ENCODE peak calls at places on chromosomes 4 and X, in five cellular contexts. S is H1, H is HepG2, L is GM12878, G is K562. M is an unnamed sample.

GRCh38 chrX:141619336-141619735 is 29.8 kb downstream of the SPANXA2 start:
- DNase-seq in H (no peak), S (no peak), L (no peak), G (no peak), M (no peak)

GRCh38 chr4:146098397-146098796 is 77.1 kb upstream of the LSM6 start:
- DNase-seq in G (no peak), H (no peak), L (peak), S (no peak), M (no peak)

GRCh38 chr4:52848255-52848654 is 13.9 kb upstream of the RASL11B start:
- DNase-seq in H (no peak), L (no peak), G (no peak), S (no peak), M (no peak)

GRCh38 chrX:47297874-47298273 is 65.1 kb downstream of the USP11 start:
- DNase-seq in S (no peak), H (no peak), G (no peak), L (no peak), M (no peak)

GRCh38 chr4:37970702-37971101 is 10.5 kb downstream of the PTTG2 start:
- DNase-seq in G (peak), S (no peak), L (no peak), H (peak), M (peak)

GRCh38 chr4:20538922-20539321 is 161.3 kb upstream of the PACRGL start:
- DNase-seq in S (no peak), G (no peak), H (peak), L (no peak), M (no peak)

GRCh38 chrX:54721424-54721823 is 76.6 kb downstream of the ITIH6 start:
- DNase-seq in L (no peak), H (no peak), G (no peak), S (no peak), M (no peak)

GRCh38 chrX:154380153-154380552 is 1.1 kb downstream of the EMD start:
- DNase-seq in L (no peak), S (no peak), H (no peak), G (no peak), M (no peak)

GRCh38 chr4:173211838-173212237 is 43.2 kb downstream of the GALNT7 start:
- DNase-seq in L (no peak), S (no peak), G (peak), H (no peak), M (no peak)

GRCh38 chr4:77433102-77433733 is 172.4 kb upstream of the CXCL13 start:
- DNase-seq in S (no peak), H (peak), G (peak), L (peak), M (no peak)

GRCh38 chr4:166882221-166882620 is 352.1 kb downstream of the SPOCK3 start:
- DNase-seq in G (no peak), H (no peak), S (no peak), L (no peak), M (no peak)

GRCh38 chr4:182978152-182978827 is 61.1 kb upstream of the DCTD start:
- DNase-seq in G (no peak), L (peak), H (no peak), S (no peak), M (no peak)

GRCh38 chr4:15142201-15142600 is 139.9 kb downstream of the CPEB2 start:
- DNase-seq in S (no peak), L (no peak), H (no peak), G (no peak), M (no peak)

GRCh38 chrX:132774312-132774711 is 184.1 kb downstream of the HS6ST2 start:
- DNase-seq in L (no peak), G (peak), H (no peak), S (no peak), M (no peak)

GRCh38 chr4:2256156-2256731 is 5.7 kb downstream of the MXD4 start:
- DNase-seq in L (no peak), G (no peak), S (peak), H (no peak), M (no peak)

GRCh38 chr4:4990329-4990728 is 28.9 kb downstream of the CYTL1 start:
- DNase-seq in H (no peak), L (no peak), G (no peak), S (no peak), M (no peak)

GRCh38 chr4:137545461-137545861 is 13.2 kb upstream of the PCDH18 start:
- DNase-seq in L (no peak), H (no peak), S (no peak), G (no peak), M (no peak)
- TF ChIP-seq SP1 in L (no peak), H (no peak), S (no peak), G (no peak), M (no peak)

DNA sequence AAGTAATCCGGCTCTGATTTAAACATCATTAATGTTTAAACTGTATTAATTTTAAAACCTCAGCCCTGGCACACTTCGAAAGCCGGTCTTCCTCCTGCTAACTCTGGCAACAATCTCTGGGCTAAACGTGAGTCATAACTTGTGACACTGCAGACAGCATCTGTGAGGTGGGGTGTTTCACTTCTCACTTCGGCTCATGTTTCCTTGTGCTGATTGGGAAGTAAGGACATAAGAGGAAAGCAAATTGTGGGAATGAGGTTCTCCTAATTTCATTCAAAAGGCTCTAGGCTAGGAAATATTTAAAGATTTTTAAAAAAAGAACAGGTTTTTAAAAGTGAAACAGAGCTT is 139.9 kb upstream of the USP9X start:
- DNase-seq in S (no peak), G (peak), L (peak), H (no peak), M (no peak)
- TF ChIP-seq ATF2 in S (no peak), G (no peak), L (peak), H (no peak), M (no peak)

DNA sequence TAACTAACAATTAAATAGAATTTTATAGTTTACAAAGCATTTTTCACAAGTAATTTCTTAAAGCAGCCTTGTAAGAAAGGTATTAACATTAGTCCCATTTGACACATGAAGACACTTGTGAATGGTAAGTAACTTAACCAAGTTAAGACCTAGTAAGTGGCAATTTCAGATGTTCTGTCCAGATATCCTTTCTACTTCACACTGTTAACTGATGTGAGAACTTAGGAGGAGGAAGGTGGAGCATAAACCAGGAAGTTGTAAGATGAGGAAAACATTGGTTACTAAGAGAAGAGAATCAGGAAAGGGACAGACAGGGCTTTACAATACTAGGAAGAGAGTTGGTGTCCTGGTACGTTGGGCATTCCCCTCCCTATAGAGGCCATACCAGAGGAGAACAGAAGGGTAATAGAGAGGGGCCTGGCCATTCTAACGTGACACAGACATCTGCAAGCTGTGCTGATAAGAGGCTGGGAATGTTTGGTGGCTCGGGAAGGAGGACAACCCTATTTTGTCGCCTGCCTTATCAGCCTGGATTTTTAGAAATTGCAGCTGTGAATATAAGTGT is 53.7 kb upstream of the HPRT1 start:
- DNase-seq in S (no peak), L (no peak), G (peak), H (no peak), M (no peak)
- TF ChIP-seq SP1 in S (no peak), L (no peak), G (no peak), H (no peak), M (no peak)

GRCh38 chr4:148773313-148773712 is 331.1 kb upstream of the NR3C2 start:
- DNase-seq in S (no peak), L (no peak), G (no peak), H (no peak), M (no peak)

GRCh38 chr4:148774134-148774533 is 331.9 kb upstream of the NR3C2 start:
- DNase-seq in L (no peak), S (no peak), G (no peak), H (no peak), M (no peak)

GRCh38 chr4:148764720-148765119 is 322.5 kb upstream of the NR3C2 start:
- DNase-seq in S (no peak), H (no peak), L (no peak), G (no peak), M (no peak)

GRCh38 chr4:148770848-148771247 is 328.6 kb upstream of the NR3C2 start:
- DNase-seq in L (no peak), G (no peak), H (no peak), S (no peak), M (no peak)

DNA sequence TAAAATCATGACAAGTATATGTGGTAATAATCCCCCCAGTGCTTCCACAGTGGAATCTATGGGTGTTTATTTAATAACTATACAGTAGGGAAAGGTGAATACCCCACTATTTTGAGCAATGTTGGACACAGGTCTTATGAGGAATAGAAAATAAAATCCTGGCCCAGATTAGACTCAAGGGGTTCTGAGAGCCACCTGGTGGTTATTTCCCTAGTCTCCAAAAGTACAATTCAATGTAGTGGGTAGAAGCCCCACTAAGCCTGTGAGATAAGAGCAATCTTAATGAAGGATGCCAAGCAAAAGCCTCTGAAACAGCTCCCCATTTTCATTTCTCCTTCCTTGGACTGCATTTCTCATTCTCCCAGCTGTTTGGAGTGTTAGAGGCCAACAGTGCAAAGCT is 328.2 kb upstream of the NR3C2 start:
- DNase-seq in S (no peak), G (no peak), L (no peak), H (no peak), M (no peak)
- TF ChIP-seq ATF2 in S (no peak), G (no peak), L (no peak), H (no peak), M (no peak)

DNA sequence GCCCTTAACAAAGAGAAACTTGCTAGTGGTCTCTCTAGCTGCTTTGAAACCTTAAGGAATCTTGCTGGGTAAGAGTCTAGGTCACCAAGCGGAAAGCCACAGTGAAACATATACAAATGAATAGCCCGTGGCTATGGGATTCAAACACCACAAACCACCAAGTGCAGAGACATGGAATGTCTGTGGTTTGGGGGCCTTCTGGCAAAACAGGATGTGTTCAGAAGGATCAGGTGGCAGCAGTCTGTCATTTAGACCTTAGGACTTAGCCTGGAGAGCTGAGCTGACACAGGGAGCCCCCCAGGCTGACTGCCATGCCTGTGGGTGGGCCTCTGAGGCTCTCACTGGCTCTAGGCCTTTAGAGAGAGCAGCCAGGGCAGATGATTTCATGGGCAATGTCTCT is 225.7 kb downstream of the FBXW7 start:
- DNase-seq in G (no peak), L (no peak), H (no peak), S (no peak), M (no peak)
- TF ChIP-seq SP1 in G (no peak), L (no peak), H (no peak), S (no peak), M (no peak)

DNA sequence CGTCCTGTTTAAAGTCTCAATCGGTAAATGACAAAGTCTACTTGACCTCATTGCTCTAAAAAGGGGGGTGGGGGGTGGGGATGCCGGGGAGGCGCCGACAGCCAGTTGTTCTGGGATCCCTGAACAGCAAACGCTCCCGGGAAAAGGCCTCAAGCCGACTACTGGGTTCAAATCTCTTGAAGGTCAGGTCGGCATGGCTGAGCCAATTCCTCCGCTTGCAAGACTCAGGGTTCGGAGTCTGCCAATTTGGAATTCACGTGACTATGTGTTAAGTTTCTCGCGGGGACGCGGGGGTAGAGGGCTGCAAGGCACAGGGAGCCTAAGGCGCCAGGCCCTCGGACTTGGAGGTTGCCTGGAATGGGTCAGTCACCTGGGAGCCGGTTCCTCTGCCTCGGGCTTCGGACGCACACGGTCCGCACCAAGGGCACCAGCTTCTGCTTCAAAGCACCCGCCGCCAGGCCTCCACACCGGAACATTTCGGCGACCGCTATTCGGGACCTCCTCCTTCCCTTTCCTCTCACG is 399 bp downstream of the AIFM1 start:
- DNase-seq in H (peak), L (no peak), S (no peak), G (peak), M (no peak)
- TF ChIP-seq ATF2 in H (peak), L (no peak), S (no peak), G (no peak), M (no peak)

GRCh38 chrX:22310779-22311178 is 38.1 kb downstream of the CBLL2 start:
- DNase-seq in L (no peak), S (no peak), G (no peak), H (no peak), M (no peak)

GRCh38 chrX:22314211-22314610 is 41.5 kb downstream of the CBLL2 start:
- DNase-seq in S (no peak), L (no peak), H (no peak), G (no peak), M (no peak)

GRCh38 chrX:22320236-22320635 is 47.5 kb downstream of the CBLL2 start:
- DNase-seq in S (no peak), L (no peak), G (no peak), H (no peak), M (no peak)

GRCh38 chrX:22313757-22314156 is 41.0 kb downstream of the CBLL2 start:
- DNase-seq in H (no peak), L (no peak), S (no peak), G (no peak), M (no peak)

DNA sequence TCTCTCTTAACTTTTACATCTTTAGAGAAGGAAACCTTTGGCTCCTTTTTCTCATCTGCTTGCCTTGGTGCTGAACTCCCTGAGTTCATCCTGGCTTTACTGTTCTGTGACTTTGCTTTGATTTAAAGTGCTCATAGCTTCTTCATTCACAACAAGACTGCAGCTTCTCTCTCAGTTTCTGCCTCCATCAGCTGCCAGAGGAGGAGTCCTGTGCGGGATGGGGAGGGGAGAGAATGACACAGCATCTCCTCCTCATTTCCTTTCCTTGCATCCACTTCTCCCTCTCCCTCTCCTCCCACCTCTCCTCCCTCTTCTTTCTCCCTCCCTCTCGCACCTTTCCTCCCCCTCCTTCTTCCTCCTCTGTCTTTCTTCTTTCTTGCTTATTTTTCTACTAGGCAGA is 42.0 kb downstream of the CBLL2 start:
- DNase-seq in L (no peak), G (no peak), S (no peak), H (no peak), M (no peak)
- TF ChIP-seq SP1 in L (no peak), G (no peak), S (no peak), H (no peak), M (no peak)

GRCh38 chr4:153362184-153362583 is 17.7 kb downstream of the MND1 start:
- DNase-seq in L (no peak), H (no peak), S (no peak), G (peak), M (no peak)
- TF ChIP-seq ATF2 in L (no peak), H (no peak), S (no peak), G (no peak), M (no peak)

GRCh38 chr4:26163425-26164362 is 157.1 kb upstream of the RBPJ start:
- DNase-seq in G (no peak), S (no peak), H (no peak), L (no peak), M (no peak)

GRCh38 chr4:26157541-26157940 is 163.3 kb upstream of the RBPJ start:
- DNase-seq in S (no peak), H (no peak), L (no peak), G (no peak), M (no peak)

GRCh38 chr4:26162095-26162494 is 158.7 kb upstream of the RBPJ start:
- DNase-seq in S (no peak), H (no peak), G (no peak), L (no peak), M (no peak)

DNA sequence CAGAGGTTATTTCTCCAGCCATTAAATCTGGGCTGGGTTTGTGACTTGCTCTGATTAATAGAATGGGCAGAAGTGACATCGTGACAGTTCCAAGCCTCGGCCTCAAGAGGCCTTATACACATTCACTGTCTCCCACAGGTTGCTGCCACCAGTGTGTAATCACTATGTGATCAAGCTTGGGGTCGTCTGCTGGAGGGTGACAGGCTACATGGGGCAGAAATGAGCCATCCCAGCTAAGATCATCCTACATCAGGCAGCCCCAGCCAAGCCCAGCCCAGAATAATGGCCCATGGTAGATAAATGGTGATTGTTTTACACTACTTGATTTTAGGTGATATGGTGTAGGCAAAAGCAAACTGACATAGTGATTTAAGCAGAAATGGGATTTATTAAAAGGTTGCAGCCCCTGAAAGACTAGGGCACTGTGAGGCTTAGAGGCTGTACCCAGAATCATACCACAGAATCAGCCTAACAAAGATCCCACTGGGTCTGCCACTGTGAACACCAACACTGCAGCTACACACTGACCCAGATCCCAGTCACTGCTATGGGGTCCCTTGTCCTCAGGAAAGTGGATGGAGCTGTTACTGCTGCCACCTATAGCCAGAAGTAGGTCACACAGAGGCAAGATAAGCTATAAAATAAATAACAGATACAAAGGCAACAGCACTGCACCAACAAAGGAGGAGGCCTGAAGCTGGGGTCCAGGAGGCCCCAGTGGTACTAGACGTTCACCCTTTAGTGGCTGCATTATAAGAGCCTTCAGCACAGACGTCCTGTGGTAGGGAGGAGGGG is 159.6 kb upstream of the RBPJ start:
- DNase-seq in S (no peak), G (peak), H (peak), L (no peak), M (peak)
- TF ChIP-seq SP1 in S (no peak), G (no peak), H (no peak), L (no peak), M (no peak)

DNA sequence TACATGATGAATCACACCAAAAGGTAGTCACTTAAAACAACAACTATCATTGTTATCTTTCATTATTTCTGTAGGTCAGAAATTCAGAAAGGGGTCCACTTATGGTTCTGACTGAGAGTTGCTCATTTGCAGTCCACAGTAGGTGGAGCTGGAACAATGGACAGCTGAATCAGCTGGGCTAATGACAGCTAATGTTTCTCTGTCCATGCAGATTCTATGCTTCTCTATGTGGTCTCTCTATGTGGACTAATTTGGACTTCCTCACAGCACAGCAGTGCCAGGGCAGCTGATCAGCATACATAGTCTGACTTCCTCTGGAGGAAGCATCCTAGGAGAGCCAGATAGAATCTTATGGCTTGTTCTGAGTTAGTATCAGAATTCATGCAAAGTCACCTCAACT is 131.7 kb upstream of the INTU start:
- DNase-seq in S (no peak), L (no peak), G (peak), H (no peak), M (no peak)
- TF ChIP-seq ATF2 in S (no peak), L (no peak), G (no peak), H (no peak), M (no peak)